ENCODE peak calls at places on chromosome X, in six cellular contexts. V, Q, J, K, S and O are unnamed samples.
A peak's percentile ranks its signal among the peaks of the same experiment; 100 is the strongest.

GRCh38 chrX:136752796-136753195 is 27.9 kb downstream of the ARHGEF6 start:
- DNase-seq in V (no peak), J (no peak), K (no peak), S (no peak), Q (no peak), O (no peak)

GRCh38 chrX:107449490-107450175 is at the start of gene FRMPD3:
- DNase-seq in K (no peak), Q (no peak), S (no peak), V (no peak), J (no peak), O (no peak)

GRCh38 chrX:118347131-118347530 is 1.2 kb downstream of the WDR44 start:
- DNase-seq in K (peak; percentile 2), J (no peak), S (no peak), V (peak; percentile 63), Q (peak; percentile 33), O (peak; percentile 45)

GRCh38 chrX:154431321-154431720 is 2.8 kb downstream of the ATP6AP1 start:
- DNase-seq in J (no peak), Q (no peak), K (no peak), V (no peak), S (no peak), O (peak; percentile 83)

GRCh38 chrX:129984196-129984962 is 1.9 kb downstream of the BCORL1 start:
- DNase-seq in V (no peak), K (no peak), S (no peak), Q (peak; percentile 75), J (peak; percentile 23), O (peak; percentile 59)

GRCh38 chrX:137568741-137569469 is 3.0 kb downstream of the ZIC3 start:
- DNase-seq in S (no peak), J (no peak), K (no peak), V (no peak), Q (no peak), O (no peak)

GRCh38 chrX:123175366-123176122 is 8.5 kb upstream of the GRIA3 start:
- DNase-seq in J (no peak), S (no peak), K (no peak), Q (no peak), V (no peak), O (no peak)

GRCh38 chrX:41198410-41198809 is 113.2 kb downstream of the USP9X start:
- DNase-seq in J (no peak), K (no peak), V (no peak), Q (no peak), S (no peak), O (no peak)

GRCh38 chrX:16186380-16187007 is 19.2 kb downstream of the MAGEB17 start:
- DNase-seq in Q (no peak), K (no peak), V (no peak), S (no peak), J (no peak), O (no peak)

GRCh38 chrX:41824551-41824950 is 98.8 kb downstream of the CASK start:
- DNase-seq in S (no peak), J (peak; percentile 27), V (peak; percentile 12), K (no peak), Q (no peak), O (no peak)

GRCh38 chrX:40084471-40084870 is 13.3 kb downstream of the BCOR start:
- DNase-seq in V (no peak), K (no peak), Q (no peak), J (no peak), S (no peak), O (no peak)

GRCh38 chrX:46117234-46117633 is 428.0 kb downstream of the ZNF674 start:
- DNase-seq in Q (no peak), J (no peak), K (no peak), S (no peak), V (no peak), O (no peak)

GRCh38 chrX:150094996-150095395 is 156.7 kb upstream of the EOLA2 start:
- DNase-seq in J (peak; percentile 10), V (peak; percentile 5), S (no peak), Q (no peak), K (no peak), O (no peak)

GRCh38 chrX:136692271-136692670 is 44.3 kb downstream of the CD40LG start:
- DNase-seq in K (no peak), S (no peak), J (no peak), V (no peak), Q (no peak), O (no peak)

GRCh38 chrX:44843318-44843702 is 511 bp upstream of the DUSP21 start:
- DNase-seq in J (no peak), K (no peak), Q (peak; percentile 10), V (no peak), S (no peak), O (no peak)

GRCh38 chrX:120264315-120264714 is 13.7 kb downstream of the ZBTB33 start:
- DNase-seq in K (no peak), V (no peak), J (no peak), Q (no peak), S (no peak), O (no peak)

GRCh38 chrX:107445636-107446035 is 3.8 kb upstream of the FRMPD3 start:
- DNase-seq in S (no peak), Q (no peak), V (no peak), J (no peak), K (no peak), O (no peak)

GRCh38 chrX:69287025-69287540 is 121.8 kb upstream of the PJA1 start:
- DNase-seq in K (no peak), J (no peak), S (no peak), V (no peak), Q (no peak), O (no peak)

GRCh38 chrX:133776072-133776471 is 209.3 kb downstream of the GPC3 start:
- DNase-seq in V (peak; percentile 1), K (no peak), S (no peak), J (peak; percentile 1), Q (peak; percentile 38), O (peak; percentile 8)

GRCh38 chrX:133786382-133786781 is 199.0 kb downstream of the GPC3 start:
- DNase-seq in V (no peak), J (no peak), S (no peak), K (no peak), Q (no peak), O (no peak)

GRCh38 chrX:133783273-133783672 is 202.1 kb downstream of the GPC3 start:
- DNase-seq in J (no peak), V (no peak), S (peak; percentile 16), K (no peak), Q (no peak), O (no peak)

GRCh38 chrX:133781174-133781573 is 204.2 kb downstream of the GPC3 start:
- DNase-seq in V (no peak), J (no peak), S (no peak), Q (no peak), K (no peak), O (no peak)
- TF ChIP-seq MAX in V (no peak), J (no peak), S (no peak), Q (no peak), K (no peak), O (no peak)

GRCh38 chrX:131783555-131784338 is 239.4 kb upstream of the STK26 start:
- DNase-seq in V (no peak), S (peak; percentile 90), Q (no peak), K (no peak), J (peak; percentile 83), O (no peak)
- TF ChIP-seq CTCF in V (no peak), S (peak; percentile 41), Q (no peak), K (no peak), J (peak; percentile 41), O (no peak)

GRCh38 chrX:9131066-9131465 is 97.1 kb upstream of the FAM9B start:
- DNase-seq in S (no peak), K (no peak), J (no peak), V (no peak), Q (no peak), O (no peak)
- TF ChIP-seq MYC in S (no peak), K (no peak), J (no peak), V (no peak), Q (no peak), O (no peak)

DNA sequence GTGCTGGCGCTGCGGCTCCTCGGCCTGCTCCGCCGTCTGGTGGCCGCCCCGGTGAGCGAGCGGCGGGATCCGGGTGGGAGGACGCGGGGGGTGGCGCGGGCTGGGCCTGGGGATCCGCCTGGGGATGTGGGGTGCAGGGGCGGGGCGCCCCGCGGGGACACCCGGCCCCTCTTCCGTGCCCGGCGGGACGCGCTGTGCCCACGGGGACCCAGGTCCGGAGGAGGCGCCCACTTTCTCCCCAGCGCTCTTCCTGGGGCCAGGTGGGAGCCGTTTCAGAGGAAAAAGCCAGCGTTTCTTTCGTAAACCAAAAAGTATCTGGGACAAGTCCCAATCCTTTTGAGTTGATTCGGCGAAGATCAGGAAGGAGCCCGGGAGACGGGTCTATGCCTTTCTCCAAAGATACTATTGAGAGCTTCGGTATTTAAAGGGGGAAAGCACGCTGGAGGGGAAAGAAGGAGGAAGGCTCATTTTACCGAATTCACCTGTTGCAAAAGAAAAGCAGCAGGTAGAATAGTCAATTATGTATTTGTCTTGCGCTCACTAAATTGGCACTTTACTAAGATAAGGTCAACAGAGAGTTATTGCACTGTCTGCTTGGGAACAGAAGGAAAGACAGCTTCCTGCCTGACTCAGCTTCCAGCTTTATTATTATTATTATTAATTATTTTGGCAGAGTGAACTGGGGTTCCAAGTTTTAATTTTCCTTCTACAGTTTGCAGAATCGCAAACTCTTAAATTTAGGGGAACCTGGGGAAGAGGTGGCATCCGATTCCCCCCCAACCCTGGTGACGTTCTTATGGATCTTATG is 81.5 kb upstream of the CD99 start:
- DNase-seq in S (no peak), J (no peak), K (no peak), V (peak; percentile 58), Q (no peak), O (no peak)
- TF ChIP-seq MAX in S (no peak), J (peak; percentile 5), K (no peak), V (no peak), Q (no peak), O (no peak)

DNA sequence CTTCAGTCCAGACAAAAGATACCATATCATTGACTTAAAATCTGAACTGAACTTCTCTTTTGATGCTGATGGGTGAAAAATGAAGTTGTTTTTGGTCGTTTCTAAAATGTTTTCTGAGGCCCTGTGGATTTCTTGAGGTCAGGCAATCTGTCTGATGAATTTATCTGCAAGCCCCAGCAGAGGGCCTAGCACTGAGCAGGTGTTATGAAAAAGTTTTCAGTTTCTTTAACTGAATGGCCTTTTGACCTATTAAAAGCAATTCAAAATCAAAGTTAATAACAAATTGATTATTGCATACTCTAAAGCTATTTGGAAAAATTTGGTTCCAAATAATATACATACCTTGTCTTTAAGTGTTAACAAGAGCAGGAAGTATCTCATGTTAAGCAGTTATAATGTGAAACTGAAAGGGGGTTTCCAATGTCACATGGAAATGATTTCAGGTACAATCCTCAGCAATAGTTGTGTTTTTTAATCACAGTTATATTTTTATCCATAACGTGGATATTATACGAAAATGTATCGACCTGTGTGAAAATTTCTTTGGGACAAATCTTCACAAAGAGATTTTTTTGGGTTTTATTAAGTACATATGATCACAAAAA is 285.0 kb downstream of the SPANXN1 start:
- DNase-seq in Q (no peak), V (no peak), K (no peak), J (no peak), S (no peak), O (no peak)
- TF ChIP-seq CTCF in Q (no peak), V (no peak), K (no peak), J (no peak), S (no peak), O (no peak)